ENCODE peak calls at places on chromosomes 5 and 9, in nine cellular contexts. F is hepatocyte, K is left ventricle myocardium inferior, P is GM12865, X is gastrocnemius medialis, T is dorsolateral prefrontal cortex, Y is fibroblast of mammary gland, N is AG10803, B is astrocyte. W is an unnamed sample.

GRCh38 chr5:142841511-142842255 is 71.5 kb downstream of the ARHGAP26 start:
- DNase-seq in X (no peak), K (peak; percentile 68), F (no peak), T (no peak), B (peak; percentile 53), P (no peak), Y (peak; percentile 90), N (peak; percentile 91), W (peak; percentile 69)

GRCh38 chr5:95446009-95446408 is 54.8 kb downstream of the FAM81B start:
- DNase-seq in X (no peak), P (no peak), F (no peak), T (no peak), N (peak; percentile 18), Y (peak; percentile 14), K (no peak), B (peak; percentile 89), W (peak; percentile 77)

GRCh38 chr9:34279431-34279830 is 49.6 kb downstream of the KIF24 start:
- DNase-seq in B (no peak), X (no peak), F (no peak), Y (peak; percentile 14), T (no peak), N (no peak), K (no peak), P (no peak), W (peak; percentile 43)

GRCh38 chr5:129696636-129697035 is 51.3 kb upstream of the MINAR2 start:
- DNase-seq in N (no peak), X (no peak), P (no peak), F (no peak), Y (no peak), K (no peak), T (no peak), B (no peak), W (no peak)

GRCh38 chr5:54159153-54159836 is 151.1 kb downstream of the ARL15 start:
- DNase-seq in B (peak; percentile 10), Y (peak; percentile 49), F (no peak), N (peak; percentile 62), X (no peak), K (no peak), T (no peak), P (no peak), W (no peak)

GRCh38 chr9:4985376-4986266 is 549 bp downstream of the JAK2 start:
- DNase-seq in X (peak; percentile 27), K (peak; percentile 23), T (peak; percentile 39), F (peak; percentile 70), Y (peak; percentile 60), N (peak; percentile 36), B (peak; percentile 45), P (peak; percentile 60), W (peak; percentile 43)

GRCh38 chr5:97553829-97554452 is 370.9 kb upstream of the RIOK2 start:
- DNase-seq in F (no peak), N (peak; percentile 13), K (no peak), X (no peak), T (no peak), B (no peak), Y (peak; percentile 58), P (no peak), W (peak; percentile 33)

GRCh38 chr5:68313336-68313735 is 97.8 kb downstream of the PIK3R1 start:
- DNase-seq in P (no peak), X (no peak), F (no peak), K (no peak), Y (no peak), N (no peak), B (no peak), T (no peak), W (no peak)

GRCh38 chr9:1837453-1838084 is 177.6 kb upstream of the SMARCA2 start:
- DNase-seq in X (no peak), T (no peak), N (peak; percentile 40), Y (peak; percentile 44), B (no peak), F (peak; percentile 18), K (no peak), P (peak; percentile 87), W (peak; percentile 17)

GRCh38 chr5:68149189-68149588 is 66.4 kb upstream of the PIK3R1 start:
- DNase-seq in T (no peak), B (peak; percentile 89), F (peak; percentile 29), X (no peak), Y (peak; percentile 64), N (peak; percentile 82), K (no peak), P (peak; percentile 57), W (peak; percentile 56)

GRCh38 chr9:6218099-6218502 is 2.5 kb downstream of the IL33 start:
- DNase-seq in B (peak; percentile 83), K (no peak), F (no peak), N (peak; percentile 69), X (no peak), Y (peak; percentile 58), P (no peak), T (no peak), W (peak; percentile 97)

GRCh38 chr5:170312666-170313065 is 15.1 kb upstream of the LCP2 start:
- DNase-seq in T (no peak), P (peak; percentile 64), K (no peak), N (peak; percentile 17), Y (peak; percentile 79), F (peak; percentile 52), X (no peak), B (peak; percentile 24), W (peak; percentile 61)
- H3K4me3 ChIP-seq in T (no peak overlapping the region), P (no peak overlapping the region), K (no peak overlapping the region), N (no peak overlapping the region), Y (no peak overlapping the region), F (no peak overlapping the region), X (no peak overlapping the region), B (no peak overlapping the region), W (no peak overlapping the region)

GRCh38 chr5:180831139-180832080 is 28.8 kb upstream of the MGAT1 start:
- DNase-seq in B (peak; percentile 47), K (peak; percentile 90), Y (peak; percentile 65), T (peak; percentile 86), F (peak; percentile 86), P (peak; percentile 90), X (peak; percentile 73), N (peak; percentile 61), W (peak; percentile 68)
- TF ChIP-seq CTCF in B (no peak), K (peak; percentile 48), Y (no peak), T (no peak), F (no peak), P (peak; percentile 17), X (peak; percentile 49), N (no peak), W (no peak)

DNA sequence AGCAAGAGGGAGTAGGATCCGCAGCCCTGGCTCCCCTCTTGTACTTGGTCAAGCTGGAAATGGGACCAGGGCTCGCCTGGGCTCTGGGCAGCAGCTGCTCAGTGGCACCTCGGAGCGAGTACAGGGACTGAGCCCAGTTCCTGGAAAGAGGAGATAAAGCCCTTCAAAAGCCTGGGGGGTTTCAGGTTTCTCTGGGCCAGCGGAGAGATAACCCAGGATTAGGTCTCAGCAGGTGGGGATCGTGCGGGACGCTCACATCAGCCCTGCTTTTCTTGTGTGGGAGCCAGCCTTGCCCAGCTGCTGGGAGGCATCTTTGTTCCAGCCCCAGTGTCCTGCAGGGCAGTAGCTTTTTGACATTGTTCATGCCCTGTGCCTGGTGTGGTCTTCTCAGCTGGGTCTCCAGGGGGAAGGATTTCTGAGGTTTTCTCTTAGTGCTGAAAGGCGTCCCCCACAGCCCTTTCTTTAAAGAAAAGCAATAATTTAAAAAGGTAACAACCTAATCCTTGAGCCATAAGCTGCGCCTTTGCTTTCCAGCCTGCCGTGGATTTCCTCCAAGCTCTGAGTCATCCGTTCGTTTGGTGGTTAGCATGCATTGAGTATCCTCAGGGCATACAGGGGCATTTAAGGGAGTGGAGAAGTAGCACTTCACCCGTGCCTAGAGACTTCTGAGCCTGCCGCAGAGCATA is 657 bp upstream of the TNC start:
- DNase-seq in N (peak; percentile 84), F (peak; percentile 83), Y (peak; percentile 92), B (peak; percentile 90), K (peak; percentile 20), T (peak; percentile 62), X (no peak), P (no peak), W (peak; percentile 81)
- H3K4me3 ChIP-seq in N (peak overlapping the region; percentile 79), F (peak overlapping the region; percentile 12), Y (peak overlapping the region; percentile 65), B (peak overlapping the region; percentile 73), K (peak overlapping the region; percentile 47), T (peak overlapping the region; percentile 33), X (no peak overlapping the region), P (no peak overlapping the region), W (peak overlapping the region; percentile 40)

GRCh38 chr5:140734354-140734753 is 34.1 kb downstream of the ZMAT2 start:
- DNase-seq in Y (peak; percentile 21), N (peak; percentile 35), F (peak; percentile 37), K (no peak), X (no peak), T (no peak), B (no peak), P (no peak), W (peak; percentile 14)
- TF ChIP-seq CTCF in Y (peak; percentile 33), N (peak; percentile 51), F (peak; percentile 37), K (peak; percentile 64), X (peak; percentile 58), T (no peak), B (no peak), P (peak; percentile 12), W (peak; percentile 20)

DNA sequence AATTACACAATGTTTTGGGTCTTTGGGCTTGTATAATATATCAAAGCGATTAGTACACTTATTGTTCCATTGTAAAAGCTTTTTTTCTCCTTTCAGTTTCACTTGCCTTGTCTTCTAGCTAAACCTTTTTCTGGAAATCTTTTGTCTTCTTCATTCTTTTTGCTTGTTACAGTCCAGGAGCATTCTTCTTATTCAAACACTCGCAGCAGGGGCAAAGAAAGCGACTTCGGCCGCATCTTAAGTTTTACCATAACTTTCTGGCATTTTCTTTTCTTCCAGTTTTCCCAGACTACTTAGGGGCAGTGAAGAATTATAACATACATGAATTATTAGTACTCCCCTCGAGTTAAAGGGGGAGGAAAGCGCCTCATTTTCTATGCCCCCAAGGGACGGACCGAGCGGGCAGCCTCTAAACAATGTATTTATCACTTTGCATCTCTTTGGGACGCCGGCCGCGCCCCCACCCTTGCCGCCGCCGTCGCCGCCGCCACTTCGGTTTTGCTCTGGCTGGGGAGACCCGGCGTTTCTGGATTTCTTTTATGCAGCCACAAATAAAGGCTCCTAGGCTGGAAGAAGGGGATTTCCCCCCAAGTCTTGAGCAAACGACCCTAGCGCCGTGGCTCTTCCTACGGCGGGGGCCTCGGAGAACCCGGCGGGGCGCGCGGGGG is 7.5 kb upstream of the NEUROG1 start:
- DNase-seq in P (no peak), N (no peak), F (no peak), Y (no peak), T (no peak), K (no peak), B (no peak), X (no peak), W (no peak)
- H3K4me3 ChIP-seq in P (peak overlapping the region; percentile 45), N (no peak overlapping the region), F (peak overlapping the region; percentile 13), Y (no peak overlapping the region), T (peak overlapping the region; percentile 35), K (peak overlapping the region; percentile 64), B (no peak overlapping the region), X (peak overlapping the region; percentile 46), W (no peak overlapping the region)

GRCh38 chr5:145980718-145981117 is 44.3 kb downstream of the SH3RF2 start:
- DNase-seq in F (no peak), P (no peak), B (no peak), T (no peak), Y (no peak), N (no peak), X (no peak), K (no peak), W (no peak)
- TF ChIP-seq CTCF in F (peak; percentile 17), P (no peak), B (no peak), T (no peak), Y (peak; percentile 8), N (no peak), X (no peak), K (peak; percentile 19), W (peak; percentile 13)

DNA sequence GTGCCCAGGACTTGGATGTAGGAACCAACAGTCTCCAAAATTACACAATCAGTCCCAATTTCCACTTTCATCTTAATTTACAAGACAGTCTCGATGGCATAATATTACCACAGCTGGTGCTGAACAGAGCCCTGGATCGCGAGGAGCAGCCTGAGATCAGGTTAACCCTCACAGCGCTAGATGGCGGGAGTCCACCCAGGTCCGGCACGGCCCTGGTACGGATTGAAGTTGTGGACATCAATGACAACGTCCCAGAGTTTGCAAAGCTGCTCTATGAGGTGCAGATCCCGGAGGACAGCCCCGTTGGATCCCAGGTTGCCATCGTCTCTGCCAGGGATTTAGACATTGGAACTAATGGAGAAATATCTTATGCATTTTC is 837 bp downstream of the PCDHB2 start:
- DNase-seq in K (no peak), Y (no peak), P (no peak), N (no peak), B (no peak), X (no peak), F (peak; percentile 5), T (no peak), W (no peak)
- H3K4me3 ChIP-seq in K (peak overlapping the region; percentile 54), Y (no peak overlapping the region), P (no peak overlapping the region), N (peak overlapping the region; percentile 57), B (no peak overlapping the region), X (peak overlapping the region; percentile 32), F (peak overlapping the region; percentile 62), T (no peak overlapping the region), W (no peak overlapping the region)